ENCODE peak calls at places on chromosomes 5 and 9, in four cellular contexts. One of them, this sample, is unnamed.

GRCh38 chr5:110625376-110625999 is 101.0 kb downstream of the TMEM232 start:
- DNase-seq in GM04503: peak
- DNase-seq in D341Med: no peak
- DNase-seq in ecto neural progenitor cell: no peak
- DNase-seq in this sample: peak

GRCh38 chr9:107635803-107636174 is 146.2 kb upstream of the KLF4 start:
- DNase-seq in ecto neural progenitor cell: no peak
- DNase-seq in GM04503: no peak
- DNase-seq in D341Med: no peak
- DNase-seq in this sample: no peak

GRCh38 chr5:96258692-96259091 is 174.4 kb downstream of the PCSK1 start:
- DNase-seq in D341Med: no peak
- DNase-seq in GM04503: no peak
- DNase-seq in ecto neural progenitor cell: no peak
- DNase-seq in this sample: no peak

GRCh38 chr5:176185133-176185733 is 53.0 kb upstream of the SIMC1 start:
- DNase-seq in GM04503: no peak
- DNase-seq in ecto neural progenitor cell: no peak
- DNase-seq in D341Med: no peak
- DNase-seq in this sample: no peak

GRCh38 chr9:89021154-89021803 is 30.0 kb downstream of the S1PR3 start:
- DNase-seq in D341Med: no peak
- DNase-seq in ecto neural progenitor cell: no peak
- DNase-seq in GM04503: peak
- DNase-seq in this sample: no peak

GRCh38 chr9:110575952-110576351 is 3.6 kb downstream of the SVEP1 start:
- DNase-seq in D341Med: no peak
- DNase-seq in GM04503: no peak
- DNase-seq in ecto neural progenitor cell: no peak
- DNase-seq in this sample: no peak

GRCh38 chr5:172284275-172284971 is 859 bp upstream of the UBTD2 start:
- DNase-seq in ecto neural progenitor cell: no peak
- DNase-seq in D341Med: no peak
- DNase-seq in GM04503: no peak
- DNase-seq in this sample: no peak

GRCh38 chr9:133712221-133713100 is 25.7 kb downstream of the SARDH start:
- DNase-seq in D341Med: no peak
- DNase-seq in GM04503: no peak
- DNase-seq in ecto neural progenitor cell: no peak
- DNase-seq in this sample: no peak

GRCh38 chr5:153756540-153756939 is 266.1 kb downstream of the GRIA1 start:
- DNase-seq in ecto neural progenitor cell: no peak
- DNase-seq in D341Med: no peak
- DNase-seq in GM04503: no peak
- DNase-seq in this sample: no peak

GRCh38 chr5:78076351-78076750 is 218.1 kb downstream of the AP3B1 start:
- DNase-seq in ecto neural progenitor cell: no peak
- DNase-seq in D341Med: no peak
- DNase-seq in GM04503: no peak
- DNase-seq in this sample: no peak

GRCh38 chr9:106639873-106640568 is 222.9 kb upstream of the ZNF462 start:
- DNase-seq in D341Med: no peak
- DNase-seq in GM04503: no peak
- DNase-seq in ecto neural progenitor cell: no peak
- DNase-seq in this sample: no peak

GRCh38 chr9:31597977-31598376 is 786.5 kb upstream of the ACO1 start:
- DNase-seq in ecto neural progenitor cell: no peak
- DNase-seq in D341Med: no peak
- DNase-seq in GM04503: no peak
- DNase-seq in this sample: no peak

GRCh38 chr9:121302786-121303185 is 34.8 kb downstream of the GSN start:
- DNase-seq in D341Med: no peak
- DNase-seq in ecto neural progenitor cell: no peak
- DNase-seq in GM04503: no peak
- DNase-seq in this sample: no peak

GRCh38 chr5:132428811-132429440 is 59.4 kb downstream of the SLC22A5 start:
- DNase-seq in ecto neural progenitor cell: no peak
- DNase-seq in D341Med: no peak
- DNase-seq in GM04503: no peak
- DNase-seq in this sample: no peak

GRCh38 chr9:3863114-3863528 is 337.3 kb upstream of the RFX3 start:
- DNase-seq in ecto neural progenitor cell: no peak
- DNase-seq in GM04503: peak
- DNase-seq in D341Med: no peak
- DNase-seq in this sample: no peak

GRCh38 chr5:170067574-170068170 is 38.0 kb upstream of the FOXI1 start:
- DNase-seq in GM04503: no peak
- DNase-seq in ecto neural progenitor cell: no peak
- DNase-seq in D341Med: no peak
- DNase-seq in this sample: no peak

GRCh38 chr5:42591026-42591425 is 165.6 kb upstream of the CCDC152 start:
- DNase-seq in GM04503: no peak
- DNase-seq in D341Med: no peak
- DNase-seq in ecto neural progenitor cell: no peak
- DNase-seq in this sample: no peak

GRCh38 chr5:180328296-180329137 is 24.6 kb downstream of the GFPT2 start:
- DNase-seq in GM04503: no peak
- DNase-seq in ecto neural progenitor cell: peak
- DNase-seq in D341Med: peak
- DNase-seq in this sample: peak

GRCh38 chr5:96699186-96699820 is 37.1 kb downstream of the CAST start:
- DNase-seq in D341Med: peak
- DNase-seq in ecto neural progenitor cell: no peak
- DNase-seq in GM04503: no peak
- DNase-seq in this sample: no peak

GRCh38 chr9:71850996-71851395 is 60.0 kb downstream of the ABHD17B start:
- DNase-seq in GM04503: no peak
- DNase-seq in D341Med: no peak
- DNase-seq in ecto neural progenitor cell: no peak
- DNase-seq in this sample: no peak

This sample was measured in NCI-H524 treated with DMSO at 0.1 percent for 48 hours.